ENCODE peak calls at places on chromosomes 3 and 15, in seven cellular contexts. R is tibial artery, L is fibroblast of mammary gland, N is astrocyte of the spinal cord, Q is fibroblast of the aortic adventitia, F is adrenal gland, A is Peyer's patch. G is an unnamed sample.

GRCh38 chr3:34011171-34012101 is 213.0 kb downstream of the PDCD6IP start:
- DNase-seq in Q (no peak), F (no peak), R (no peak), L (peak; percentile 63), A (no peak), N (peak; percentile 47), G (peak; percentile 45)

GRCh38 chr3:169305460-169305859 is 358.1 kb downstream of the MECOM start:
- DNase-seq in L (no peak), R (no peak), Q (no peak), N (no peak), A (no peak), F (no peak), G (no peak)

GRCh38 chr3:126399348-126399730 is 4.6 kb downstream of the CFAP100 start:
- DNase-seq in Q (no peak), F (no peak), A (no peak), R (no peak), N (no peak), L (no peak), G (no peak)

GRCh38 chr3:14391033-14391432 is 11.4 kb upstream of the SLC6A6 start:
- DNase-seq in R (peak; percentile 87), N (peak; percentile 24), L (peak; percentile 72), A (no peak), F (peak; percentile 93), Q (peak; percentile 83), G (peak; percentile 91)

GRCh38 chr15:71732636-71733035 is 77.7 kb upstream of the NR2E3 start:
- DNase-seq in L (no peak), R (no peak), Q (no peak), A (peak; percentile 63), N (no peak), F (no peak), G (no peak)

GRCh38 chr3:23629181-23629893 is 176.4 kb upstream of the UBE2E1 start:
- DNase-seq in R (no peak), L (peak; percentile 52), N (peak; percentile 70), Q (peak; percentile 86), F (peak; percentile 10), A (no peak), G (no peak)

GRCh38 chr3:139117883-139118760 is 73.4 kb upstream of the PRR23C start:
- DNase-seq in F (no peak), Q (no peak), N (no peak), L (no peak), A (no peak), R (no peak), G (no peak)

GRCh38 chr3:54243262-54243931 is 121.0 kb downstream of the CACNA2D3 start:
- DNase-seq in R (no peak), F (no peak), Q (no peak), L (no peak), A (no peak), N (no peak), G (peak; percentile 13)

GRCh38 chr3:196518999-196519737 is 4.0 kb upstream of the SMCO1 start:
- DNase-seq in R (peak; percentile 68), F (peak; percentile 75), A (no peak), N (peak; percentile 59), Q (peak; percentile 91), L (peak; percentile 84), G (peak; percentile 88)

GRCh38 chr3:12229896-12230295 is 59.0 kb upstream of the PPARG start:
- DNase-seq in F (no peak), N (peak; percentile 12), A (peak; percentile 71), R (no peak), Q (no peak), L (no peak), G (no peak)

DNA sequence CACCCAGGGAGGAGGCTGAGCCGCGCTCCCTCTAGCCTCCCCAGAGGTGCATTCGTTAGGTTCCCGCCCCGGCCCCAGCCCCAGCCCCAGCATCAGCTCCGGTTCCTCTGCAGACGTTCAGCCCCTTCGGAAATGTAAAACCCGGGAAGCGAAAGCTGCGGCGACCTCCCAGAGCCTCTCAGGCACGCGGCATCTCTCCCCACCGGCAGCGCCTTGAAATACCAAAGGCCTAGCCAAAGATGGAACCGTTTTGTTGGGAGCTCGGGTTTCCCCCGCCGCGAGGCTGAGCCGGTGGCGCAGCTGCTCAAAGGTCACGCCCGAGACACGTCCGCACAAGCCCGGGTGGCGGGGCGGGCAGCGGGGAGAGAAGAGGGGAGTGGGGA is 77.8 kb upstream of the HES1 start:
- DNase-seq in N (peak; percentile 67), L (peak; percentile 41), R (peak; percentile 73), Q (peak; percentile 46), A (peak; percentile 73), F (peak; percentile 52), G (peak; percentile 8)
- TF ChIP-seq CTCF in N (no peak), L (no peak), R (no peak), Q (no peak), A (no peak), F (no peak), G (no peak)

GRCh38 chr15:80777836-80778620 is 1.1 kb upstream of the CEMIP start:
- DNase-seq in R (no peak), Q (peak; percentile 29), L (no peak), N (no peak), F (no peak), A (no peak), G (no peak)

GRCh38 chr15:80778621-80778963 is 578 bp upstream of the CEMIP start:
- DNase-seq in N (peak; percentile 24), L (no peak), A (no peak), Q (peak; percentile 53), R (no peak), F (no peak), G (no peak)

GRCh38 chr15:80778964-80779657 is at the start of gene CEMIP:
- DNase-seq in L (peak; percentile 64), N (peak; percentile 78), R (peak; percentile 77), F (peak; percentile 75), A (peak; percentile 89), Q (peak; percentile 91), G (peak; percentile 91)

GRCh38 chr15:80779658-80780415 is 667 bp downstream of the CEMIP start:
- DNase-seq in A (peak; percentile 54), F (no peak), L (peak; percentile 36), N (peak; percentile 36), Q (peak; percentile 49), R (no peak), G (peak; percentile 70)

GRCh38 chr15:80780416-80781221 is 1.4 kb downstream of the CEMIP start:
- DNase-seq in F (peak; percentile 34), N (peak; percentile 65), L (peak; percentile 51), Q (peak; percentile 69), R (no peak), A (peak; percentile 64), G (no peak)
- H3K4me3 ChIP-seq in F (no peak overlapping the region), N (peak overlapping the region; percentile 50), L (peak overlapping the region; percentile 47), Q (peak overlapping the region; percentile 97), R (peak overlapping the region; percentile 48), A (no peak overlapping the region), G (peak overlapping the region; percentile 94)

GRCh38 chr3:184334470-184335158 is 2.8 kb upstream of the FAM131A start:
- DNase-seq in A (no peak), Q (peak; percentile 54), L (peak; percentile 84), N (peak; percentile 73), R (no peak), F (peak; percentile 77), G (peak; percentile 84)
- TF ChIP-seq CTCF in A (no peak), Q (no peak), L (no peak), N (no peak), R (no peak), F (no peak), G (no peak)

GRCh38 chr3:184234224-184234623 is 4.8 kb downstream of the VWA5B2 start:
- DNase-seq in N (peak; percentile 80), F (peak; percentile 97), A (no peak), L (peak; percentile 77), R (no peak), Q (peak; percentile 80), G (peak; percentile 76)
- H3K4me3 ChIP-seq in N (no peak overlapping the region), F (no peak overlapping the region), A (no peak overlapping the region), L (no peak overlapping the region), R (no peak overlapping the region), Q (no peak overlapping the region), G (no peak overlapping the region)

DNA sequence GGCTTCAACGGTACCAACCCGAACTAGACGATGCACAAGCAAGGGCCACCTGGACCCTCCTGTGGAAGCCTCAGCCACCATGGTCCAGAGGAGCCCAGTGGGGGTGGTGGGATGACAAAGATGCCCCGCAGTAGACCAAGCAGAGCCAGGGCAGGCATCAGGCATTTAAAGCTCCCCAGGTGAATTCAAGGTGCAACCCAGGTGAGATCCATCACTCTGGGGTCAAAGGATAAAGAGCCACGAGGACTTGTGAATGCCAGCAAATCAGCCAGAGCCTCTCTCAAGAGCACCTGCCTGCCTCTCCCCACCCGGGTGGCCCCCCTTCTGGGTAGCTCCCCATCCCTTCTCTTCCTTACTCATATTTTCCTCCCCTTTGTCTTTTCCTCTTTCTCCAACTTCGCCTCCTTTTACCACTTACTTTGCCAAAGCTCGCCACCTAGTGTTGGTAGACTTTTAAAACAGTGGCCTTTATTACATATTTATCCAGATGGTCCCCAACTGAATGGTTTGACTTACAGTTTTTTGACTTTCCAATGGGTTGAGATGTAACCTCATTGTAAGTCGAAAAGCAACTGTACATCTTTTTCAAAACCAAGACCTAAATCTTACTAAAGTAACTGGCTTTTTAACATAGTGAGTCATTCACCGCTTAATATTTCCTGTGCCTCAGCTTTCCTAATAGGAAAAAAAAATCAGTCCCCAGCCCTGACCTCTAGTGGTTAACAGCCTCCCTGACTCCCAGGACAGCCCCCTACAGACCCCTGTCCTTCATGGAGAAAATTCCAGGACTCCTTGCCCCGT is 18.8 kb downstream of the PLA2G4F start:
- DNase-seq in F (peak; percentile 54), L (peak; percentile 57), N (peak; percentile 57), R (peak; percentile 34), Q (peak; percentile 67), A (no peak), G (peak; percentile 70)
- TF ChIP-seq CTCF in F (peak; percentile 63), L (peak; percentile 62), N (peak; percentile 62), R (peak; percentile 36), Q (peak; percentile 73), A (peak; percentile 34), G (peak; percentile 52)

DNA sequence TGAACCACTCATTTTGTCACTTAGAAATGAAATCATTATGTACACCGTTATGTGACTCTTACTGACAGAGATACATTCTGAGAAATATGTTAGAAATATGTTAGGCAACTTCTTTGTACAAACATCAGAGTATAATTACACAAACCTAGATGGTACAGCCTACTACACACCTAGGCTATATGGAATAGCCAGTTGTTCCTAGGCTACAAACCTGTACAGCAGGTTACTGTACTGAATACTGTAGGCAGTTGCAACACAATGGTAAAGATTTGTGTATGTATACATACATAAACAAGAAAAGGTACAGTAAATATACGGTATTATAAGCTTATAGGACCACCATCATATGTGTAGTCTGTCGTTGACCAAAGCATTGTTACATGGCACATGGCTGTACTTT is 3.7 kb downstream of the SACM1L start:
- DNase-seq in R (no peak), A (no peak), F (no peak), N (no peak), Q (no peak), L (no peak), G (no peak)
- H3K4me3 ChIP-seq in R (no peak overlapping the region), A (no peak overlapping the region), F (no peak overlapping the region), N (no peak overlapping the region), Q (no peak overlapping the region), L (no peak overlapping the region), G (no peak overlapping the region)

G was measured in foreskin fibroblast.